ENCODE peak calls at places on chromosome 19, in four cellular contexts. One of them, this sample, is unnamed.

GRCh38 chr19:4097501-4097900 is 26.4 kb downstream of the MAP2K2 start:
- DNase-seq in breast epithelium: no peak
- DNase-seq in GM03348: no peak
- DNase-seq in hippocampal formation: no peak
- DNase-seq in this sample: no peak

GRCh38 chr19:3609779-3610719 is 3.4 kb upstream of the TBXA2R start:
- DNase-seq in breast epithelium: no peak
- DNase-seq in GM03348: no peak
- DNase-seq in hippocampal formation: no peak
- DNase-seq in this sample: no peak

GRCh38 chr19:14479309-14479984 is 4.3 kb upstream of the PTGER1 start:
- DNase-seq in breast epithelium: no peak
- DNase-seq in GM03348: no peak
- DNase-seq in hippocampal formation: no peak
- DNase-seq in this sample: no peak

GRCh38 chr19:17205237-17206140 is 9.7 kb upstream of the USE1 start:
- DNase-seq in breast epithelium: peak
- DNase-seq in GM03348: peak
- DNase-seq in hippocampal formation: no peak
- DNase-seq in this sample: peak

GRCh38 chr19:658916-659839 is 3.8 kb downstream of the RNF126 start:
- DNase-seq in breast epithelium: peak
- DNase-seq in GM03348: peak
- DNase-seq in hippocampal formation: no peak
- DNase-seq in this sample: peak

GRCh38 chr19:6793411-6793810 is 20.9 kb downstream of the VAV1 start:
- DNase-seq in breast epithelium: no peak
- DNase-seq in GM03348: no peak
- DNase-seq in hippocampal formation: no peak
- DNase-seq in this sample: no peak

GRCh38 chr19:32339988-32340874 is 5.2 kb upstream of the ZNF507 start:
- DNase-seq in breast epithelium: no peak
- DNase-seq in GM03348: peak
- DNase-seq in hippocampal formation: peak
- DNase-seq in this sample: peak

GRCh38 chr19:17489392-17490030 is 19.2 kb downstream of the SLC27A1 start:
- DNase-seq in breast epithelium: no peak
- DNase-seq in GM03348: no peak
- DNase-seq in hippocampal formation: no peak
- DNase-seq in this sample: no peak

GRCh38 chr19:18656337-18657086 is 19.7 kb downstream of the KLHL26 start:
- DNase-seq in breast epithelium: no peak
- DNase-seq in GM03348: no peak
- DNase-seq in hippocampal formation: no peak
- DNase-seq in this sample: no peak

GRCh38 chr19:17294051-17294891 is 9.0 kb downstream of the ABHD8 start:
- DNase-seq in breast epithelium: no peak
- DNase-seq in GM03348: peak
- DNase-seq in hippocampal formation: no peak
- DNase-seq in this sample: peak

GRCh38 chr19:41302624-41303351 is 7.2 kb upstream of the CCDC97 start:
- DNase-seq in breast epithelium: no peak
- DNase-seq in GM03348: no peak
- DNase-seq in hippocampal formation: no peak
- DNase-seq in this sample: no peak

GRCh38 chr19:12782424-12783225 is 7.3 kb upstream of the HOOK2 start:
- DNase-seq in breast epithelium: peak
- DNase-seq in GM03348: peak
- DNase-seq in hippocampal formation: peak
- DNase-seq in this sample: peak

GRCh38 chr19:6056801-6057650 is 53.3 kb downstream of the RFX2 start:
- DNase-seq in breast epithelium: peak
- DNase-seq in GM03348: peak
- DNase-seq in hippocampal formation: peak
- DNase-seq in this sample: peak

GRCh38 chr19:5805465-5806132 is 732 bp downstream of the NRTN start:
- DNase-seq in breast epithelium: peak
- DNase-seq in GM03348: peak
- DNase-seq in hippocampal formation: no peak
- DNase-seq in this sample: peak

GRCh38 chr19:38826856-38827551 is 4.6 kb downstream of the ECH1 start:
- DNase-seq in breast epithelium: no peak
- DNase-seq in GM03348: no peak
- DNase-seq in hippocampal formation: no peak
- DNase-seq in this sample: no peak

GRCh38 chr19:8611890-8612806 is 1.6 kb upstream of the ADAMTS10 start:
- DNase-seq in breast epithelium: no peak
- DNase-seq in GM03348: peak
- DNase-seq in hippocampal formation: no peak
- DNase-seq in this sample: peak

This sample was measured in AG20443.